ENCODE peak calls at places on chromosomes 13 and 19, in six cellular contexts. Z, U, O, X, T and J are unnamed samples.

GRCh38 chr13:59834801-59835200 is 328.9 kb downstream of the DIAPH3 start:
- DNase-seq in O (no peak), X (no peak), U (no peak), Z (peak; percentile 49), T (no peak), J (peak; percentile 64)

GRCh38 chr13:100803091-100803490 is 128.5 kb upstream of the TMTC4 start:
- DNase-seq in T (no peak), O (no peak), U (no peak), X (no peak), Z (no peak), J (no peak)

GRCh38 chr13:52034616-52035226 is 10.2 kb downstream of the UTP14C start:
- DNase-seq in X (no peak), T (no peak), U (no peak), Z (peak; percentile 20), O (no peak), J (peak; percentile 3)

GRCh38 chr13:85254641-85255040 is 544.6 kb downstream of the SLITRK6 start:
- DNase-seq in O (no peak), T (no peak), Z (no peak), X (no peak), U (no peak), J (no peak)

GRCh38 chr19:39582891-39583625 is 19.3 kb upstream of the LGALS13 start:
- DNase-seq in Z (no peak), U (no peak), X (no peak), T (no peak), O (no peak), J (no peak)

GRCh38 chr19:38849746-38850230 is at the start of gene HNRNPL:
- DNase-seq in U (no peak), O (no peak), T (peak; percentile 99), Z (no peak), X (no peak), J (no peak)

GRCh38 chr13:113670541-113670940 is 3.5 kb downstream of the GRK1 start:
- DNase-seq in Z (no peak), X (no peak), T (no peak), O (no peak), U (no peak), J (no peak)

GRCh38 chr13:95182570-95183285 is 118.5 kb downstream of the ABCC4 start:
- DNase-seq in U (no peak), X (no peak), O (no peak), T (no peak), Z (no peak), J (no peak)

GRCh38 chr19:54882758-54883157 is 8.7 kb downstream of the FCAR start:
- DNase-seq in U (no peak), X (no peak), Z (no peak), O (no peak), T (no peak), J (no peak)

GRCh38 chr19:37594982-37595382 is 306 bp downstream of the ZNF540 start:
- DNase-seq in U (no peak), Z (peak; percentile 58), X (peak; percentile 41), O (no peak), T (no peak), J (no peak)

GRCh38 chr13:109431217-109431616 is 355.2 kb downstream of the IRS2 start:
- DNase-seq in O (no peak), U (no peak), X (no peak), Z (no peak), T (no peak), J (no peak)

GRCh38 chr13:111907341-111907880 is 159.5 kb upstream of the SOX1 start:
- DNase-seq in T (peak; percentile 16), Z (no peak), O (no peak), X (no peak), U (peak; percentile 12), J (no peak)

GRCh38 chr19:42252365-42253244 is 2.3 kb downstream of the ERF start:
- DNase-seq in Z (peak; percentile 68), O (no peak), T (no peak), U (no peak), X (no peak), J (peak; percentile 81)

GRCh38 chr19:28288850-28289249 is 924.1 kb downstream of the UQCRFS1 start:
- DNase-seq in U (no peak), O (no peak), X (no peak), Z (no peak), T (no peak), J (no peak)

GRCh38 chr13:33017410-33017929 is 1.2 kb downstream of the KL start:
- DNase-seq in T (no peak), O (no peak), X (no peak), U (peak; percentile 49), Z (peak; percentile 6), J (peak; percentile 64)

GRCh38 chr13:48316826-48317510 is 13.4 kb downstream of the RB1 start:
- DNase-seq in T (no peak), Z (no peak), O (no peak), U (no peak), X (no peak), J (no peak)

GRCh38 chr19:2529473-2529918 is 53.6 kb downstream of the GADD45B start:
- DNase-seq in O (no peak), X (peak; percentile 100), U (no peak), T (no peak), Z (peak; percentile 96), J (peak; percentile 99)

GRCh38 chr13:63436288-63436687 is 2020.6 kb upstream of the PCDH20 start:
- DNase-seq in T (no peak), Z (no peak), X (no peak), U (no peak), O (no peak), J (no peak)

GRCh38 chr13:46751811-46752635 is 44.9 kb downstream of the ESD start:
- DNase-seq in O (no peak), X (no peak), T (no peak), U (no peak), Z (peak; percentile 45), J (no peak)

GRCh38 chr19:45400192-45400591 is 4.7 kb downstream of the PPP1R13L start:
- DNase-seq in U (peak; percentile 33), Z (no peak), O (no peak), X (peak; percentile 32), T (no peak), J (no peak)

GRCh38 chr19:37128821-37129177 is 43.7 kb downstream of the ZNF585A start:
- DNase-seq in O (no peak), U (no peak), X (no peak), T (no peak), Z (no peak), J (no peak)

GRCh38 chr19:54806516-54806838 is 3.1 kb downstream of the KIR2DL4 start:
- DNase-seq in Z (no peak), T (no peak), O (no peak), U (no peak), X (no peak), J (no peak)

GRCh38 chr13:27541386-27541785 is 78.9 kb downstream of the LNX2 start:
- DNase-seq in O (no peak), X (no peak), Z (peak; percentile 15), T (no peak), U (no peak), J (no peak)

GRCh38 chr19:15316498-15316897 is 15.8 kb downstream of the BRD4 start:
- DNase-seq in U (no peak), Z (peak; percentile 80), T (no peak), X (no peak), O (no peak), J (peak; percentile 75)

GRCh38 chr13:32045963-32046785 is 14.6 kb downstream of the FRY start:
- DNase-seq in U (no peak), T (no peak), Z (peak; percentile 56), O (no peak), X (no peak), J (peak; percentile 69)

GRCh38 chr19:46975918-46976782 is 43.5 kb upstream of the NPAS1 start:
- DNase-seq in T (peak; percentile 62), X (peak; percentile 36), Z (peak; percentile 93), U (peak; percentile 53), O (peak; percentile 59), J (peak; percentile 91)

GRCh38 chr13:30617315-30618185 is at the start of gene USPL1:
- DNase-seq in O (peak; percentile 98), T (peak; percentile 94), X (peak; percentile 99), Z (peak; percentile 99), U (peak; percentile 98), J (peak; percentile 99)
- H2BK120ac ChIP-seq in O (no peak within 1 kb of the TSS), T (peak within 1 kb of the TSS; percentile 5), X (peak within 1 kb of the TSS; percentile 96), Z (peak within 1 kb of the TSS; percentile 83), U (no peak within 1 kb of the TSS), J (peak within 1 kb of the TSS; percentile 65)

GRCh38 chr13:81770868-81771505 is 1430.1 kb upstream of the SPRY2 start:
- DNase-seq in Z (no peak), U (no peak), X (no peak), O (no peak), T (no peak), J (no peak)
- H3K14ac ChIP-seq in Z (no peak overlapping the region), U (no peak overlapping the region), X (no peak overlapping the region), O (no peak overlapping the region), T (no peak overlapping the region), J (no peak overlapping the region)

DNA sequence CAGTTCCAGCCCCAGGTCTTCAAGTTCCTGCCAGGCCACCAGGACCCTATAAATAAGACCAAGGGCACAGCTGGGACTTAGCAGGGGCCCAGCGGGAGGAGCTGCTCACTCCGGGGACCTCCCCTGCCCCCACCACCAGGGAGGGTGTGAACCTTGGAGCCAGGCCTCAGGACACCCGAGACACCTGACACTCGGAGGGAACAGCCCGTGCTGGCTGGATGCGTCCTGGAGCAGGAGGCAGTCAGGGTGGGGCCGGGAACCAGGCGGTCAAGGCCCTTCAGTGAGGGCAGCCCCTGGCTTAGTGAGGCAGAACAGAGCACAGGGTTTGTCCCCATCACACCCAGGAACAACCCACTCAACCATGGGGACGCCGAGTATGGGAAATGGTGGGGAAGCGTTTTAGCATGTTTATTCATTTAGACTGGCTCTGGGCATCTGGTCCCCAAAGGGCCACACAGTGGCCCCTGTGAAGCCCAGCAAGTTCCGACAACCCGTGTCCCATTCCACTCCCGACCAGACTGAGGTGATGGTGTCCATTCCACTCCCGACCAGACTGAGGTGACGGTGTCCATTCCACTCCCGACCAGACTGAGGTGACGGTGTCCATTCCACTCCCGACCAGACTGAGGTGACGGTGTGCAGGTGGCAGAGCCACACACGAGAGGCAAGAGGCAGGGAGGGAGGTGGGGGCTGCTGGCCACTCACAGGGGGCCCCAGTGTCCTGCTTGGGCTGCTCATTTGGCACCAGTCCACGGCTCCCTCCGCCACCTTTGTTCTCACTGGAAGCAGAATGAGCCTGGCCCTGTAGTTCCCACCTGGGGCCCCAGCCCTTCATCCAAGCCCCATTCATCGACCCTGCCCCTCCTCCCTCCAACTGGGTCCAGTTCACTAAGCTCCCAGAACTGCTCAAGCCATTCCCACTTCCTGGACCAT is 2.2 kb upstream of the MIDN start:
- DNase-seq in X (no peak), T (no peak), O (no peak), U (no peak), Z (no peak), J (no peak)
- H2BK120ac ChIP-seq in X (no peak overlapping the region), T (no peak overlapping the region), O (no peak overlapping the region), U (no peak overlapping the region), Z (no peak overlapping the region), J (no peak overlapping the region)

GRCh38 chr13:98888890-98889279 is 89.0 kb downstream of the DOCK9 start:
- DNase-seq in U (no peak), X (no peak), T (no peak), O (no peak), Z (no peak), J (no peak)

GRCh38 chr13:98886587-98886986 is 91.3 kb downstream of the DOCK9 start:
- DNase-seq in O (no peak), U (no peak), Z (no peak), T (no peak), X (no peak), J (no peak)

GRCh38 chr13:98889419-98890079 is 88.3 kb downstream of the DOCK9 start:
- DNase-seq in O (no peak), X (no peak), T (no peak), U (no peak), Z (no peak), J (no peak)

GRCh38 chr13:98888222-98888889 is 89.5 kb downstream of the DOCK9 start:
- DNase-seq in X (no peak), O (no peak), Z (no peak), T (no peak), U (no peak), J (no peak)

GRCh38 chr13:98885605-98886004 is 92.3 kb downstream of the DOCK9 start:
- DNase-seq in U (no peak), Z (no peak), T (no peak), O (no peak), X (no peak), J (no peak)
- H3K14ac ChIP-seq in U (no peak overlapping the region), Z (no peak overlapping the region), T (no peak overlapping the region), O (no peak overlapping the region), X (no peak overlapping the region), J (no peak overlapping the region)